ENCODE peak calls at places on chromosomes 1 and 21, in ten cellular contexts. S is aorta, B is neural progenitor cell, P is foreskin keratinocyte, J is fibroblast of lung, U is caudate nucleus, W is small intestine, R is transverse colon, Z is mammary epithelial cell, C is psoas muscle. A is an unnamed sample.

GRCh38 chr1:47403321-47403720 is 12.8 kb upstream of the FOXE3 start:
- DNase-seq in S (no peak), B (no peak), P (no peak), J (no peak), U (no peak), W (no peak), R (no peak), Z (no peak), C (no peak), A (no peak)

GRCh38 chr1:78586572-78586971 is 33.7 kb upstream of the IFI44L start:
- DNase-seq in S (no peak), B (no peak), P (peak), J (no peak), U (no peak), W (no peak), R (no peak), Z (peak), C (no peak), A (no peak)

GRCh38 chr1:22184892-22185612 is 42.2 kb upstream of the WNT4 start:
- DNase-seq in S (no peak), B (peak), P (peak), J (peak), U (no peak), W (no peak), R (peak), Z (peak), C (no peak), A (no peak)

GRCh38 chr1:179779645-179780272 is 36.7 kb downstream of the FAM163A start:
- DNase-seq in S (no peak), B (no peak), P (no peak), J (peak), U (no peak), W (no peak), R (no peak), Z (no peak), C (no peak), A (no peak)

GRCh38 chr1:151292207-151293030 is 10.3 kb downstream of the ZNF687 start:
- DNase-seq in S (no peak), B (no peak), P (no peak), J (no peak), U (no peak), W (no peak), R (no peak), Z (no peak), C (no peak), A (no peak)

GRCh38 chr1:108158893-108159292 is 41.2 kb downstream of the SLC25A24 start:
- DNase-seq in S (no peak), B (no peak), P (no peak), J (no peak), U (no peak), W (no peak), R (no peak), Z (no peak), C (no peak), A (no peak)

GRCh38 chr1:58997637-58998036 is 213.8 kb upstream of the JUN start:
- DNase-seq in S (no peak), B (no peak), P (no peak), J (no peak), U (no peak), W (no peak), R (no peak), Z (no peak), C (no peak), A (no peak)

GRCh38 chr1:201022178-201022823 is 1.2 kb downstream of the KIF21B start:
- DNase-seq in S (no peak), B (no peak), P (no peak), J (no peak), U (no peak), W (no peak), R (no peak), Z (no peak), C (no peak), A (no peak)

GRCh38 chr1:161193561-161194235 is 5.2 kb downstream of the ADAMTS4 start:
- DNase-seq in S (peak), B (no peak), P (no peak), J (no peak), U (peak), W (no peak), R (no peak), Z (no peak), C (peak), A (peak)

GRCh38 chr1:47587891-47588582 is 150.2 kb downstream of the FOXD2 start:
- DNase-seq in S (peak), B (no peak), P (no peak), J (no peak), U (no peak), W (peak), R (no peak), Z (no peak), C (no peak), A (no peak)

GRCh38 chr1:116139592-116140134 is 28.5 kb downstream of the MAB21L3 start:
- DNase-seq in S (no peak), B (no peak), P (no peak), J (no peak), U (no peak), W (no peak), R (no peak), Z (no peak), C (no peak), A (no peak)
- H3K27ac ChIP-seq in S (no peak), B (no peak), P (no peak), J (no peak), U (no peak), W (no peak), R (no peak), Z (no peak), C (no peak), A (no peak)

DNA sequence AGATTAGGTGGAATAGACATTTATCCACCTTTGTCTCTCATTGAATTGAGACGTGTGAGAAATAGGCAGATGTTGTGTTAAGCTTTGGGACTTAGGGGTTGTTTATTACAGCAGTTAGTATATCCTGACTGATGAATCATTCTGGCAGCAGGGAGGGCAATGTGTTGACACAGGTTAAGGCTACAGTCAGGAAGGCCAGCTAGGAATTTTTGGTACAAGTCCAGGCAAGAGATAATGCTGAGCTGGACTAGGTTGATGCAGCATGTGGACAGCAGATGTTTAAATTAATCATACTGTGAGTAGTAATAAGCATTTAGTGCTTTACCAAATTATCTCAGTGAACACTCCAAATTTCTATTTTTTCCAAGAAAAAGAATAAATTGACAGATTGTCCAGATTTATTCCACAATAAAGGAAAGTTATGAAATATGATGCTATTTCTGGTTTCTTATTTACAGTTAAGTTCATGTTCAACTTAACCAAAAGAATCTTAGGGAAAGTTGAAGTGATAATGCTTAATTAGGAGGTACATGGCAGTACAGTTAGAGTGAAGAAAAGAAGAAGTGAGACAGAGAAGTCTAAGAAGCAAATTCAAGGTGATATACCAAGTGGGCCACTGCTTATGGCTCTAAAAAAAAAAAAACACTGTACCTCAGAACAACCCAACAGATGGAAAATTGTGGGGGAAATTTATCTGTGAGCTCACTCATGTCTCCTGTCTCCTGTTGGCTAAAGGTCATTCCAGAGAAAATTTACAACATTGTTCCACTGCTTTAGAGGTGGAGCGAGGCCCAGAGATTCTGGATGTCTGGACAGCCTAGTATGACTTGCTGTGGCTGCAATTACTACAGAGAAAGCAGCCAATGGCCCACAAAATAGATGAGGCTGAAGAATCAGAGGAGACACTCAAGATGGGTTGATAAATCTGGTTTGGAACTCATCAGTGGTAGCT is 102.7 kb upstream of the C21orf91 start:
- DNase-seq in S (no peak), B (no peak), P (peak), J (peak), U (no peak), W (no peak), R (no peak), Z (peak), C (no peak), A (no peak)
- H3K27ac ChIP-seq in S (no peak), B (no peak), P (peak), J (no peak), U (no peak), W (no peak), R (no peak), Z (peak), C (no peak), A (no peak)

GRCh38 chr1:52937433-52938065 is 10.5 kb downstream of the SCP2 start:
- DNase-seq in S (no peak), B (no peak), P (no peak), J (no peak), U (no peak), W (no peak), R (no peak), Z (no peak), C (no peak), A (no peak)
- H3K27ac ChIP-seq in S (no peak), B (no peak), P (no peak), J (no peak), U (no peak), W (no peak), R (no peak), Z (no peak), C (peak), A (no peak)

GRCh38 chr1:54274881-54275280 is 74.9 kb downstream of the MRPL37 start:
- DNase-seq in S (no peak), B (no peak), P (no peak), J (no peak), U (no peak), W (no peak), R (no peak), Z (no peak), C (no peak), A (no peak)
- H3K27ac ChIP-seq in S (peak), B (no peak), P (no peak), J (peak), U (peak), W (peak), R (peak), Z (no peak), C (peak), A (peak)

GRCh38 chr1:157618190-157618589 is 20.3 kb upstream of the FCRL4 start:
- DNase-seq in S (no peak), B (no peak), P (no peak), J (no peak), U (no peak), W (no peak), R (no peak), Z (no peak), C (no peak), A (no peak)
- H3K27ac ChIP-seq in S (no peak), B (no peak), P (no peak), J (no peak), U (no peak), W (no peak), R (no peak), Z (no peak), C (no peak), A (no peak)

DNA sequence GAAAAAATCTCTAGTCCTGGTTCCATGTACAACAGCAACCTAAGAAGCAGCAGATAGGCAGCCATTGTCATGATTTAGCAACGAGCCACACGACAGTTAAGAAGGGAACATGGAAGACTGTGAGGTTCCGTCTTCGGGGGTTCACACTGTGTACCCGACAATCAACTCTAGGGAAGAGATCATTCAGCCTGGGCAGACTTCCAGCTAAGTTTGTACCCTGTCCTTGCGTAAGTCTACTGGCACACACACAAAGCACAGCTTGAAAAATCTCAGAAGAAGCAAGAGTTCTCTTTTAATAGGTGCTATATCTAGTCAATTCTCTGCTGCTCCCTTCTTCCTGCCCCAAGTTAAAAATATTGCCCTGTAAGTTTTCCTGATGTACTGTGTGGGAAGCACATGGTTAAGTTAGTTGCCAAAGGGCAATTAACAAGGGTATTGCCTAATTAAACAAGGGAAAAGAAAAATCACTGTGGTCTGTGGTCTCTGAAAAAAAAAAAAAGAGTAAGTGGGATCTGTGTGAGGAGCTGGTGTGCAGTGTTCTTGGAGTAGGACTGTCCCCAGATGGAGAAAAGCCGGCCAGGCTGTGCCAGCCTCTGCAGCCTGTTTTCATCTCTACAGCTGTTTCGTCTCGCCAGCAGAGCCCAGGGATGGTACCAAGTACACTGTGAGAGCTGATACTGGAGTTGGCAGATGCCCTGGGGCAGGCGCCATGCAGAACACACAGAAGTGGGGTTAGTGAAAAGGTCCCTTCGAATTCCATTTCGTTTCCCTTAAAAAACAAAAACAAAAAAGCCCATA is 6.4 kb upstream of the MYBPHL start:
- DNase-seq in S (no peak), B (no peak), P (no peak), J (peak), U (peak), W (peak), R (no peak), Z (no peak), C (peak), A (peak)
- H3K27ac ChIP-seq in S (no peak), B (no peak), P (no peak), J (no peak), U (peak), W (no peak), R (no peak), Z (no peak), C (no peak), A (peak)

GRCh38 chr1:17187065-17187464 is 17.9 kb upstream of the PADI1 start:
- DNase-seq in S (no peak), B (no peak), P (no peak), J (no peak), U (no peak), W (no peak), R (no peak), Z (no peak), C (no peak), A (no peak)
- H3K27ac ChIP-seq in S (no peak), B (no peak), P (no peak), J (no peak), U (no peak), W (no peak), R (no peak), Z (no peak), C (no peak), A (no peak)

GRCh38 chr1:155003227-155003765 is 694 bp downstream of the ZBTB7B start:
- DNase-seq in S (no peak), B (peak), P (no peak), J (peak), U (no peak), W (no peak), R (peak), Z (no peak), C (peak), A (peak)

GRCh38 chr1:155003766-155004351 is 1.3 kb downstream of the ZBTB7B start:
- DNase-seq in S (peak), B (peak), P (no peak), J (peak), U (peak), W (peak), R (peak), Z (no peak), C (peak), A (peak)

GRCh38 chr1:155001688-155002474 is 721 bp upstream of the ZBTB7B start:
- DNase-seq in S (peak), B (peak), P (peak), J (peak), U (peak), W (peak), R (peak), Z (peak), C (peak), A (peak)

GRCh38 chr1:155001438-155001687 is 1.2 kb upstream of the ZBTB7B start:
- DNase-seq in S (no peak), B (no peak), P (no peak), J (no peak), U (no peak), W (no peak), R (no peak), Z (no peak), C (no peak), A (no peak)

DNA sequence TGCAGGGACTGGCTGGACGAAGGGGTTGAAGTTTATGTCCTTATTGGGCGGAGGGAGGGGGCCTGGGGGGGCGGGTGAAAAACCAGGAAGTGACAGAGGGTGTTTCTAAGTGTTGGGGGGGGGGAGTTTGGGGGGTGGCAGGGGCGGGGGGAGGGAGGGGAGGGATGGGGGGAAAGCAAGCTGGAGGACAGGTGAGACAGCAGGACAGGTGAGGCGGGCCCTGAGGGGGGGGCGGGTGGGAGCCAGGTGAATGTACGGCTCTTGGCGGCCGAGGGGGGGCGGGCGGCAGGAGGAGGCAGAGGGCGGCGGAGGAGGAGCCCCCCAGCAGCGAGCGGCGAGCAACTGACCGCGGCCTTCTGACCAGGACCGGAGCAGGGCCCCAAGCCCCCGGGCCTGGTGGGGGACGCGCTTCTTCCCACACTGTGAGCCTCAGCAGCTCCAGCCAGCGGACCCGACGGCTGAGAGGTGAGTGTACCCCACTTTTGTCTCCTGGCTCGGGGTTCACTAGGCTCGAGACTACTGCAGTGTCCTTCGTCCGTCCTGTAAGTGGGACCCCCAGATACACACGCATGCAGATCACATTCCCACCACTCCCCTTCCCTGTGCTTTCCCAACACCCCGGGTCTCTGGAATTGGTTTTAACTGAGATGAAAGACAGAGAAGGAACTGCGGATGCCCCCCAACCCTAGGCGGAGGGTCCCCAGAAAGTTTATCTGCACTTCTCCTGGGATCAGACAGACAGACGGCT is at the start of gene ZBTB7B:
- DNase-seq in S (peak), B (peak), P (no peak), J (peak), U (no peak), W (no peak), R (peak), Z (no peak), C (peak), A (peak)
- H3K27ac ChIP-seq in S (peak), B (no peak), P (peak), J (peak), U (peak), W (peak), R (peak), Z (peak), C (peak), A (peak)

DNA sequence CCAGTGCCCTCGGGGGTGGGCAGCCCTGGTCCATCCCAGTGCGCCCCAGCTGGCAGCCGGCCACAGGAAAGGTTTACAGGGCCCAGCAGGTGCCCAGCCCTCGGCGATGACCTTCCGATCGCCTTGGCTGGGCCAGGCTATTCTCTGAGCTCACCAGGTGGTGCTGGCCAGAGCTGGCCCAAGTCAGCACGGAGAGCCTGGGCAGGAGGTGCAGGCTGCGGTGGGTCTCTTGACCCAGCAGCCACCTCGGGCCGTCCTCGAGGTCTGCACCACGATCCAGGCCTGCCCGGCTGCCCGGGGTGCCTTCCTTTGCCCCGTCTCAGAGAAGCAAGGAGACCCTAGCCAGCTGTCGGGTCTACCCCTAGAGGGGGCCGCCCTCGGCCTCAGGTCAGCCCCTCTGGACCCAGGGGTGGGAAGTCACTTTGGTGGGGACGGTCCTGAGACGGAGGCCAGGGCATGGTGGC is 370 bp downstream of the PERM1 start:
- DNase-seq in S (peak), B (no peak), P (no peak), J (no peak), U (no peak), W (no peak), R (no peak), Z (no peak), C (peak), A (no peak)
- H3K27ac ChIP-seq in S (no peak), B (no peak), P (no peak), J (no peak), U (no peak), W (no peak), R (no peak), Z (no peak), C (peak), A (no peak)

GRCh38 chr1:208241541-208241940 is 2.6 kb downstream of the PLXNA2 start:
- DNase-seq in S (no peak), B (no peak), P (no peak), J (no peak), U (no peak), W (peak), R (no peak), Z (no peak), C (no peak), A (no peak)
- H3K27ac ChIP-seq in S (no peak), B (no peak), P (no peak), J (no peak), U (peak), W (peak), R (peak), Z (no peak), C (no peak), A (no peak)